ENCODE peak calls at places on chromosomes 11 and 22, in five cellular contexts. E, S, U, J and B are unnamed samples.
A peak's percentile ranks its signal among the peaks of the same experiment; 100 is the strongest.

GRCh38 chr22:22685586-22685985 is 41.2 kb downstream of the GGTLC2 start:
- DNase-seq in E (no peak), U (no peak), J (no peak), S (no peak), B (no peak)

GRCh38 chr22:22865311-22866072 is 22.1 kb upstream of the IGLL5 start:
- DNase-seq in J (peak; percentile 59), U (no peak), S (no peak), E (peak; percentile 4), B (no peak)

GRCh38 chr11:108705061-108705460 is 40.2 kb downstream of the DDX10 start:
- DNase-seq in U (no peak), J (no peak), S (no peak), E (no peak), B (no peak)

GRCh38 chr22:25039255-25039654 is 86.7 kb downstream of the KIAA1671 start:
- DNase-seq in J (no peak), S (no peak), U (peak; percentile 14), E (no peak), B (no peak)

GRCh38 chr11:118612378-118612777 is 5.0 kb downstream of the PHLDB1 start:
- DNase-seq in E (peak; percentile 65), S (no peak), U (peak; percentile 58), J (no peak), B (no peak)

GRCh38 chr11:110308071-110308470 is 11.7 kb upstream of the RDX start:
- DNase-seq in U (no peak), E (no peak), J (no peak), S (no peak), B (no peak)

GRCh38 chr11:102421262-102421661 is 31.3 kb downstream of the TMEM123 start:
- DNase-seq in J (no peak), U (no peak), S (no peak), E (no peak), B (no peak)

GRCh38 chr22:27697888-27698287 is 103.7 kb downstream of the MN1 start:
- DNase-seq in E (no peak), J (no peak), S (no peak), U (no peak), B (no peak)

GRCh38 chr22:40739723-40740122 is 60.4 kb downstream of the MCHR1 start:
- DNase-seq in J (no peak), U (no peak), S (no peak), E (no peak), B (peak; percentile 9)

GRCh38 chr22:24752091-24752623 is 22.4 kb downstream of the PIWIL3 start:
- DNase-seq in J (no peak), S (no peak), E (no peak), U (no peak), B (no peak)

GRCh38 chr11:113213549-113213948 is 100.8 kb upstream of the TTC12 start:
- DNase-seq in U (no peak), E (no peak), J (no peak), S (peak; percentile 12), B (no peak)

GRCh38 chr11:126990716-126991480 is 9.7 kb downstream of the KIRREL3 start:
- DNase-seq in S (no peak), U (no peak), E (peak; percentile 24), J (no peak), B (no peak)

GRCh38 chr11:93842034-93842433 is 8.4 kb downstream of the VSTM5 start:
- DNase-seq in S (no peak), U (no peak), E (no peak), J (no peak), B (no peak)

GRCh38 chr11:93843906-93844305 is 6.5 kb downstream of the VSTM5 start:
- DNase-seq in S (peak; percentile 61), U (no peak), E (no peak), J (no peak), B (no peak)

GRCh38 chr11:93840981-93841380 is 9.4 kb downstream of the VSTM5 start:
- DNase-seq in U (no peak), J (no peak), S (no peak), E (no peak), B (no peak)

GRCh38 chr11:93842461-93842860 is 8.0 kb downstream of the VSTM5 start:
- DNase-seq in U (peak; percentile 37), E (peak; percentile 65), J (no peak), S (peak; percentile 90), B (peak; percentile 54)

DNA sequence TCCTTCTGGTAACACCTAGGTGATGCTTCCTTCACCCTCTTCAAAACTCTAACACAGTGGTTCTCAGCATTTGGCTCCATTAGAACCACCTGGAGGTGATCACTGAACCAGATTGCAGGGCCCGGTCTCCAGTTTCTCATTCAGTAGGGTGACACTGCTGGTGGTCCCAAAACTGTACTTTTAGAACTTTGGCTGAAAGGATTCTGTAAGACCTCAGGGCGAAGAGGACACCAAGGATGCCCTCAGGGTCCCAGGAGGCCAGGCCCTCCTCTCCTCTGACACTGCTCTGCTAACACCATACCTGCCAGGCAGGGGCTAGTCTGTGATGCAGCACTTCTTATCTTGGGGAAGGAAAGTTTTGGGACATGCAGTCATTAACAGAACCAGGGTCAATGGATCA is 9.0 kb downstream of the VSTM5 start:
- DNase-seq in U (no peak), J (no peak), E (no peak), S (no peak), B (no peak)
- H3K4me3 ChIP-seq in U (no peak overlapping the region), J (no peak overlapping the region), E (no peak overlapping the region), S (no peak overlapping the region), B (no peak overlapping the region)

GRCh38 chr22:43481528-43482309 is 69.9 kb downstream of the MPPED1 start:
- DNase-seq in U (no peak), J (peak; percentile 42), E (no peak), S (no peak), B (no peak)
- TF ChIP-seq CTCF in U (no peak), J (no peak), E (no peak), S (no peak), B (no peak)

GRCh38 chr22:30248484-30248883 is 1.9 kb upstream of the LIF start:
- DNase-seq in S (no peak), J (no peak), U (no peak), E (no peak), B (no peak)

GRCh38 chr22:30250039-30250565 is 3.5 kb upstream of the LIF start:
- DNase-seq in J (no peak), S (no peak), U (no peak), E (no peak), B (no peak)

GRCh38 chr22:30247974-30248373 is 1.4 kb upstream of the LIF start:
- DNase-seq in S (no peak), E (no peak), J (no peak), U (no peak), B (no peak)

GRCh38 chr22:30250713-30251267 is 4.2 kb upstream of the LIF start:
- DNase-seq in E (peak; percentile 85), J (no peak), U (no peak), S (peak; percentile 74), B (peak; percentile 55)

DNA sequence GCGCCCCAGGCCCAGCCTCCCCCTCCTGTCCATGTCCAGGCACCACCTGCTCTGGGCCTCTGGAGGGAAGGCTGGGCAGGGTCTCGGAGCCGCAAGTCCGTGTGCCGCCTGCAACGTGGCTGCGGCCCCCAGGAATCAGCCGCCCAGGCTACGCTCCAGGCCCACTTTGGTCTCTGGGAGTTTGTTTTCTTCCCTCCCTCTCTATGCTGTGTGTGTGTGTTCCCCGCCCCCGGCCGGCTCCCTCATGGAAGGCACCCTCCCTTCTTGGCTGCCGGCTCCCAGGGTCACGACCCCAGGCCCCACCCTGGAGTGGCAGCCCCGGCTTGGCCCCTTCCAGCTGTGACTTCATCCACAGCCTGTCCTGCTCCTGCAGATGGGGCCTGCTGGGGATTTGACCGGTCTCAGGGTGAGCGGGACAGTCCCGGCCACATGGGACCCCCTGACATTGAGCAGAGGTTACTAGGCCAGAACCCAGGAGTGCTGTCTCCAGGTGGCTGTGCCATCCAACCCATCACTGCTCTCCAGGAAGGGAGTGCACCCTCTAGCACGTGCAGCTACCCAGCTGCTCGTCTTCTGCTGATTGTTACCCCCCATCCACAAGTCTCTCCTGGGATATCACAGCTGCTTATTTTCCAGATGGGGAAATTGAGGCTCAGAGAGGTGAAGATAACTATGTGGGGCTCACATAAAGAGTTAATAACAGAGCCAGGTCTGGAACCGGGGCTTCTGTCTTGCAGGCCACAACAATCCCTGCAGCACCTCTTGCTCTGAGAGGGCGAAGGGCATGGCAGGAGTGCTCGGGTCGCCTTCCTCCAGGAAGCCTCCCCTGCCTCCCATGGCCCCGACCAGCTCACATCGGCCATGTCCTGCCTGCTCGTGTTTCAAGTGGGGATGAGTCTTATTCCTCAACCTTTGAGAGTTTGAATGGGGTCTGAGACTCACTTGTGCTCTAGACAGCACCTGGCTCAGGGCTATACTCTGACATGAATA is 2.8 kb upstream of the LIF start:
- DNase-seq in S (no peak), U (no peak), E (peak; percentile 57), J (no peak), B (peak; percentile 29)
- H3K4me3 ChIP-seq in S (no peak overlapping the region), U (no peak overlapping the region), E (peak overlapping the region; percentile 18), J (no peak overlapping the region), B (no peak overlapping the region)

DNA sequence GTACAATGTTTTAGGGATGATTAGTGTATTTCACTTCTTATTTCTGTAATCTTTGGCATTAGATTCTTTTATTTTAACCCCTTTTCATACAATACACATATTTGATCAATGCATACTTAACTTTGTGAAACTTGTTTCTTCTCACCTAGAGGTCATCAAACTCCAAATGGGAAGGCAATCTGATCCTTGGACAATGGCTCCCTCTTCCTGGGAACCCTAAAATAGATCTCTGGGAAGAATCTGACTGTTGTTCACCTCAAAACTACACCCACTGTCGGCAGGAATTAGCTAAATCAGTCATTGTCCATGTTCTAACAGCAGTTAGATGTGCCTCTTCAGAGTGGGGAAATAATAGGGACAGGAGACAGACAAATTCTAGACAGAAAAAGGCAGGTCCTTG is 707.4 kb upstream of the CHORDC1 start:
- DNase-seq in J (no peak), S (no peak), U (no peak), E (no peak), B (no peak)
- TF ChIP-seq CTCF in J (no peak), S (peak; percentile 35), U (no peak), E (no peak), B (no peak)

GRCh38 chr11:12693485-12694181 is 19.4 kb downstream of the TEAD1 start:
- DNase-seq in U (peak; percentile 72), J (no peak), E (peak; percentile 98), S (peak; percentile 99), B (peak; percentile 99)

GRCh38 chr11:12692238-12693074 is 18.2 kb downstream of the TEAD1 start:
- DNase-seq in E (peak; percentile 92), S (peak; percentile 50), U (peak; percentile 96), J (no peak), B (peak; percentile 99)

GRCh38 chr11:12694182-12694531 is 19.9 kb downstream of the TEAD1 start:
- DNase-seq in E (no peak), U (peak; percentile 42), J (no peak), S (peak; percentile 47), B (peak; percentile 46)

GRCh38 chr11:12691473-12691872 is 17.3 kb downstream of the TEAD1 start:
- DNase-seq in S (no peak), U (no peak), E (peak; percentile 53), J (no peak), B (peak; percentile 60)

GRCh38 chr11:12693075-12693473 is 18.9 kb downstream of the TEAD1 start:
- DNase-seq in U (no peak), S (no peak), E (peak; percentile 63), J (no peak), B (peak; percentile 79)
- H3K4me3 ChIP-seq in U (no peak overlapping the region), S (no peak overlapping the region), E (peak overlapping the region; percentile 22), J (no peak overlapping the region), B (peak overlapping the region; percentile 28)

GRCh38 chr22:31618057-31618456 is 44.0 kb downstream of the PISD start:
- DNase-seq in J (no peak), U (no peak), E (no peak), S (no peak), B (no peak)
- TF ChIP-seq CTCF in J (no peak), U (no peak), E (no peak), S (no peak), B (no peak)

GRCh38 chr11:12123177-12123576 is 12.8 kb downstream of the MICAL2 start:
- DNase-seq in U (no peak), S (peak; percentile 70), J (no peak), E (peak; percentile 85), B (peak; percentile 90)
- H3K4me3 ChIP-seq in U (no peak overlapping the region), S (no peak overlapping the region), J (no peak overlapping the region), E (no peak overlapping the region), B (no peak overlapping the region)